ENCODE peak calls at places on chromosomes 11 and 22, in nine cellular contexts. T is mucosa of descending colon, M is HCT116, C is Peyer's patch, R is transverse colon, G is heart right ventricle, H is stomach, X is gastrocnemius medialis, O is thoracic aorta. W is an unnamed sample. For H3K36me3, the result is how much of the 10 kb centered on the place peaks cover.

GRCh38 chr11:130022799-130023198 is 20.2 kb upstream of the PRDM10 start:
- DNase-seq in T (no peak), G (no peak), M (no peak), R (no peak), X (no peak), H (no peak), O (no peak), C (no peak), W (no peak)

GRCh38 chr11:116641561-116642045 is 131.2 kb downstream of the BUD13 start:
- DNase-seq in G (peak), C (peak), H (peak), M (peak), X (no peak), T (peak), O (no peak), R (peak), W (peak)

GRCh38 chr11:116853461-116854073 is 16.1 kb upstream of the APOA1 start:
- DNase-seq in G (no peak), T (no peak), O (no peak), H (peak), M (peak), C (no peak), R (peak), X (no peak), W (no peak)

GRCh38 chr22:21702700-21703683 is 32.6 kb downstream of the YPEL1 start:
- DNase-seq in X (no peak), G (no peak), T (no peak), M (no peak), O (no peak), H (no peak), R (no peak), C (peak), W (no peak)

GRCh38 chr11:82009133-82009532 is 724.5 kb downstream of the FAM181B start:
- DNase-seq in O (no peak), X (no peak), T (no peak), G (no peak), R (no peak), M (no peak), H (no peak), C (no peak), W (no peak)

GRCh38 chr11:11973866-11974265 is 34.6 kb downstream of the DKK3 start:
- DNase-seq in G (no peak), R (no peak), X (no peak), H (peak), O (no peak), C (no peak), T (no peak), M (no peak), W (no peak)

GRCh38 chr11:14637868-14638409 is 5.7 kb upstream of the PDE3B start:
- DNase-seq in O (no peak), C (no peak), H (no peak), T (no peak), M (no peak), R (no peak), G (no peak), X (no peak), W (no peak)

GRCh38 chr11:72189448-72190250 is 2.3 kb upstream of the FOLR1 start:
- DNase-seq in T (no peak), M (no peak), H (no peak), X (no peak), G (no peak), O (no peak), C (no peak), R (no peak), W (no peak)

GRCh38 chr22:47014946-47015345 is 252.5 kb downstream of the TBC1D22A start:
- DNase-seq in O (no peak), H (peak), M (no peak), X (no peak), R (peak), G (no peak), T (no peak), C (no peak), W (no peak)

GRCh38 chr11:7688238-7688826 is 15.0 kb upstream of the CYB5R2 start:
- DNase-seq in R (no peak), C (no peak), X (no peak), G (no peak), O (no peak), H (no peak), M (peak), T (no peak), W (no peak)

GRCh38 chr11:101442936-101443521 is 140.8 kb downstream of the TRPC6 start:
- DNase-seq in T (no peak), X (no peak), R (no peak), M (no peak), O (no peak), G (no peak), C (no peak), H (no peak), W (no peak)

GRCh38 chr22:40436460-40437431 is 66.4 kb downstream of the SGSM3 start:
- DNase-seq in O (no peak), X (no peak), M (peak), H (no peak), C (no peak), G (no peak), R (peak), T (no peak), W (no peak)

GRCh38 chr11:93528252-93528651 is 14.9 kb downstream of the SMCO4 start:
- DNase-seq in R (no peak), G (peak), X (peak), H (no peak), C (no peak), T (no peak), O (no peak), M (no peak), W (no peak)

GRCh38 chr11:2387266-2387982 is 10.3 kb downstream of the CD81 start:
- DNase-seq in C (no peak), T (no peak), H (no peak), R (no peak), O (no peak), M (no peak), X (no peak), G (no peak), W (no peak)

GRCh38 chr11:20203836-20204235 is 43.6 kb upstream of the DBX1 start:
- DNase-seq in O (no peak), C (no peak), G (no peak), R (no peak), M (no peak), T (no peak), H (no peak), X (no peak), W (no peak)

GRCh38 chr11:59769086-59769485 is 13.9 kb downstream of the STX3 start:
- DNase-seq in O (no peak), R (no peak), M (no peak), X (no peak), C (no peak), T (no peak), G (no peak), H (no peak), W (no peak)

GRCh38 chr11:94780432-94780831 is 12.3 kb downstream of the AMOTL1 start:
- DNase-seq in X (no peak), R (no peak), H (no peak), O (no peak), M (no peak), C (no peak), G (no peak), T (no peak), W (no peak)

GRCh38 chr11:47400813-47401279 is 7.5 kb upstream of the SLC39A13 start:
- DNase-seq in R (no peak), C (no peak), X (no peak), M (no peak), O (no peak), H (no peak), G (no peak), T (peak), W (no peak)

GRCh38 chr11:68256331-68256741 is 15.4 kb downstream of the C11orf24 start:
- DNase-seq in O (no peak), G (peak), X (no peak), C (no peak), R (no peak), M (no peak), T (no peak), H (no peak), W (no peak)

GRCh38 chr11:33334627-33335026 is 77.4 kb downstream of the HIPK3 start:
- DNase-seq in H (no peak), M (no peak), G (no peak), O (no peak), X (no peak), T (no peak), C (no peak), R (no peak), W (no peak)

GRCh38 chr11:17760102-17761029 is 25.8 kb downstream of the KCNC1 start:
- DNase-seq in X (no peak), G (peak), T (peak), M (peak), C (peak), H (peak), O (no peak), R (peak), W (peak)

GRCh38 chr11:110000045-110000502 is 93.1 kb upstream of the ZC3H12C start:
- DNase-seq in R (no peak), O (no peak), X (no peak), C (no peak), G (no peak), T (no peak), M (peak), H (no peak), W (no peak)

GRCh38 chr11:96293583-96293982 is 49.4 kb downstream of the MAML2 start:
- DNase-seq in C (no peak), R (no peak), X (no peak), T (no peak), M (no peak), G (no peak), O (no peak), H (no peak), W (no peak)

GRCh38 chr11:18615628-18616392 is 16.2 kb downstream of the MISFA start:
- DNase-seq in T (no peak), M (no peak), R (no peak), H (no peak), O (no peak), G (no peak), C (no peak), X (no peak), W (no peak)

GRCh38 chr22:46937185-46937584 is 174.7 kb downstream of the TBC1D22A start:
- DNase-seq in H (no peak), X (no peak), G (no peak), O (no peak), M (no peak), T (no peak), C (peak), R (no peak), W (no peak)

GRCh38 chr11:100010393-100010792 is 676.7 kb upstream of the ARHGAP42 start:
- DNase-seq in X (no peak), O (no peak), C (no peak), H (no peak), R (no peak), G (no peak), M (no peak), T (no peak), W (no peak)

GRCh38 chr22:44623771-44624510 is 78.1 kb upstream of the PRR5 start:
- DNase-seq in H (no peak), O (no peak), T (no peak), R (no peak), M (no peak), X (no peak), C (no peak), G (no peak), W (no peak)

GRCh38 chr11:45751430-45751829 is 53.5 kb upstream of the SLC35C1 start:
- DNase-seq in O (no peak), M (no peak), C (no peak), X (no peak), G (no peak), H (no peak), R (no peak), T (no peak), W (no peak)

GRCh38 chr11:31625868-31626267 is 116.3 kb downstream of the ELP4 start:
- DNase-seq in X (no peak), T (no peak), R (no peak), C (no peak), M (no peak), O (no peak), G (no peak), H (no peak), W (no peak)

GRCh38 chr22:31148953-31149627 is 8.8 kb upstream of the PLA2G3 start:
- DNase-seq in G (peak), X (peak), T (peak), C (peak), O (no peak), M (peak), R (peak), H (peak), W (no peak)

GRCh38 chr11:80727315-80727714 is 1286.5 kb upstream of the TENM4 start:
- DNase-seq in G (no peak), O (no peak), M (no peak), H (no peak), T (no peak), R (no peak), X (no peak), C (no peak), W (no peak)

GRCh38 chr11:236774-237767 is at the start of gene PSMD13:
- DNase-seq in C (peak), H (peak), O (peak), X (peak), R (peak), M (peak), T (peak), G (peak), W (peak)

GRCh38 chr11:244376-244775 is 7.6 kb downstream of the PSMD13 start:
- DNase-seq in T (no peak), R (no peak), M (no peak), H (no peak), X (no peak), O (no peak), G (no peak), C (no peak), W (no peak)

GRCh38 chr11:235998-236773 is at the start of gene SIRT3:
- DNase-seq in G (peak), M (peak), C (peak), T (peak), H (peak), R (peak), O (peak), X (peak), W (peak)

GRCh38 chr11:241634-242033 is 4.9 kb downstream of the PSMD13 start:
- DNase-seq in C (no peak), T (no peak), G (no peak), H (no peak), X (no peak), M (no peak), R (no peak), O (no peak), W (no peak)

DNA sequence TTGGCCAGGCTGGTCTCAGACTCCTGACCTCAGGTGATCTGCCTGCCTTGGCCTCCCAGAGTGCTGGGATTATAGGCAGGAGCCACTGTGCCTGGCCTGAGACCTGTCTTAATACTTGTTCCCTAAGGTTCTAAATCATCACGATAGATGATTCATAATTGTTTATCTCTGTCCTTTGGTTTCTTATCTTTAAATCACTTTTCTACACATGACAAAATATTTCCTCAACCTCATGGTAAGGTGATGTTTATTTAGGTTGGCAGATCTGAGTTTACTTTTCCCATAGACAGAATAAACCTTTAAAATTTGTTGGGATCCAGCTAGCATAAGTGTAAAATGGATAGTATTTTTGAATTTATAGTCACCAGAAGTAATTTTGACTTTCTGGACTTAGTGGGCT is 3.5 kb downstream of the PSMD13 start:
- DNase-seq in G (no peak), H (no peak), X (no peak), R (no peak), T (no peak), O (no peak), C (no peak), M (no peak), W (no peak)
- H3K36me3 ChIP-seq in G (under half), H (half or more), X (under half), R (under half), T (under half), O (under half), C (under half), M (half or more), W (under half)

DNA sequence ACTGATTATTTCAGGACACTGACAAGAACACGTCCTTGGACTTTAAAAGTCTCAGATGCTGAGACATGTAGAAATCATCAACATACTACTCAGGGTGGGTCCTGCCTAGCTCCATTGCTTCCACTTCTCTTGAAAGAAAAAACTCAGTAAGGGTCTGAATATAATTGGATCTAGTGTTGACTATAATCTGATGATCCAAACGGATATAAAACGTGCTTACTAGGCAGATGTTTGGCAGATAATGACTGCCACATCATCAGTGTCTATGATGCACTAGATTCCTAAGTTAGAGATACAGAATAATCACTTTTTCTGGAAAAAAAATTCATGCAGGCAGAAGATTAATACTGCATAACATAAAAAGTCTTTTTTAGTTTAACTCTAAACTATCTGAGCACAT is 21.6 kb downstream of the GUCY1A2 start:
- DNase-seq in G (no peak), O (no peak), X (no peak), C (no peak), R (no peak), T (no peak), M (no peak), H (no peak), W (no peak)
- TF ChIP-seq CTCF in G (no peak), O (no peak), X (no peak), C (no peak), R (no peak), T (no peak), M (no peak), H (no peak), W (no peak)

DNA sequence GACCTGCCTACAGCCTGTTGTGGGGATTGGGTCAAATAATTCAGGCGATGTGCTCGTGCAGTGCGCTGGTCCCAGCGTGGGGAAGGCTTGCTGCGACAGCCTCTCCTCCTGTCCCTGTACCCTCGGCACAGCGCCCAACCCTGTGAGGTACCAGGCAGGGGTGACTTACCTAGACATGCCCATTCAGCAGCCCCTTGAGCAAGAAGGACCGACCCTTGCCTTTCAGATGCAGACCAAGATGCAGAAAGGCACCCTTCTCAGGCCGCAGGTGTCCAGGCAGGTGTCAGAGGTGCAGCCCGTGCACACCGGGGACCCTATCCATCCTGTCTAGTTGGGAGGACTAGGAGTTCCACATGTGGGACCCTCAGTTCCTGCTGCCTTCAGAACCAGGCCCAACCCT is 102.7 kb downstream of the BCR start:
- DNase-seq in H (no peak), X (no peak), T (no peak), R (no peak), C (no peak), M (no peak), G (no peak), O (no peak), W (no peak)
- H3K36me3 ChIP-seq in H (half or more), X (under half), T (under half), R (under half), C (under half), M (under half), G (under half), O (under half), W (under half)

GRCh38 chr11:89545701-89546100 is 54.5 kb upstream of the NOX4 start:
- DNase-seq in M (no peak), T (no peak), O (no peak), R (no peak), G (no peak), X (no peak), C (no peak), H (no peak), W (no peak)

GRCh38 chr11:89540826-89541225 is 49.7 kb upstream of the NOX4 start:
- DNase-seq in X (no peak), G (no peak), C (no peak), O (no peak), M (no peak), T (no peak), R (no peak), H (no peak), W (no peak)
- TF ChIP-seq CTCF in X (no peak), G (no peak), C (no peak), O (no peak), M (no peak), T (no peak), R (no peak), H (no peak), W (no peak)

W was measured in right lobe of liver.